ENCODE peak calls at places on chromosome 2, in four cellular contexts. Q is HCT116, T is spleen, B is GM12891. D is an unnamed sample.

GRCh38 chr2:236859896-236860295 is 225.8 kb upstream of the COPS8 start:
- DNase-seq in B (no peak), Q (no peak), T (no peak), D (no peak)

GRCh38 chr2:222480497-222480896 is 56.2 kb downstream of the SGPP2 start:
- DNase-seq in Q (no peak), T (no peak), B (no peak), D (no peak)

GRCh38 chr2:97992836-97993825 is 2.6 kb downstream of the TMEM131 start:
- DNase-seq in Q (no peak), B (no peak), T (no peak), D (no peak)

GRCh38 chr2:46434851-46435273 is 44.5 kb upstream of the TMEM247 start:
- DNase-seq in T (no peak), Q (no peak), B (no peak), D (no peak)

GRCh38 chr2:15432642-15433261 is 128.4 kb downstream of the NBAS start:
- DNase-seq in Q (no peak), T (no peak), B (no peak), D (no peak)

GRCh38 chr2:17791121-17791902 is 24.9 kb upstream of the MSGN1 start:
- DNase-seq in T (no peak), Q (no peak), B (no peak), D (no peak)

GRCh38 chr2:199471443-199472057 is 13.8 kb upstream of the SATB2 start:
- DNase-seq in T (peak), B (no peak), Q (no peak), D (peak)

GRCh38 chr2:27075219-27075871 is 3.1 kb upstream of the EMILIN1 start:
- DNase-seq in Q (no peak), B (no peak), T (peak), D (peak)

GRCh38 chr2:177303939-177304338 is 39.4 kb upstream of the NFE2L2 start:
- DNase-seq in Q (no peak), B (no peak), T (no peak), D (no peak)

GRCh38 chr2:234420406-234420805 is 76.5 kb downstream of the ARL4C start:
- DNase-seq in T (no peak), Q (no peak), B (no peak), D (no peak)

GRCh38 chr2:223008936-223009335 is 43.1 kb upstream of the KCNE4 start:
- DNase-seq in B (no peak), T (no peak), Q (no peak), D (no peak)

GRCh38 chr2:107584577-107584976 is 242.1 kb upstream of the RGPD4 start:
- DNase-seq in T (no peak), B (no peak), Q (no peak), D (no peak)

GRCh38 chr2:233164967-233165366 is 86.5 kb upstream of the ATG16L1 start:
- DNase-seq in T (no peak), B (no peak), Q (no peak), D (no peak)

GRCh38 chr2:240795916-240796510 is 24.0 kb downstream of the KIF1A start:
- DNase-seq in Q (no peak), B (no peak), T (peak), D (no peak)

GRCh38 chr2:172079838-172080640 is 5.3 kb upstream of the DLX1 start:
- DNase-seq in T (peak), Q (no peak), B (no peak), D (no peak)

GRCh38 chr2:145064476-145064875 is 544.6 kb upstream of the ZEB2 start:
- DNase-seq in T (no peak), B (no peak), Q (no peak), D (no peak)

GRCh38 chr2:54545700-54546450 is 89.7 kb downstream of the SPTBN1 start:
- DNase-seq in B (no peak), T (no peak), Q (no peak), D (no peak)

GRCh38 chr2:239466046-239466754 is 65.4 kb upstream of the HDAC4 start:
- DNase-seq in T (peak), B (no peak), Q (no peak), D (no peak)

GRCh38 chr2:66862871-66863650 is 428.1 kb downstream of the MEIS1 start:
- DNase-seq in Q (no peak), B (no peak), T (no peak), D (no peak)

GRCh38 chr2:55952415-55952814 is 28.8 kb upstream of the EFEMP1 start:
- DNase-seq in T (no peak), B (no peak), Q (no peak), D (no peak)

GRCh38 chr2:219308142-219309093 is 783 bp downstream of the PTPRN start:
- DNase-seq in Q (peak), T (peak), B (peak), D (no peak)

GRCh38 chr2:135904590-135904989 is 28.3 kb upstream of the MCM6 start:
- DNase-seq in Q (no peak), T (no peak), B (no peak), D (no peak)

GRCh38 chr2:132466428-132467028 is 49.9 kb downstream of the GPR39 start:
- DNase-seq in Q (no peak), B (no peak), T (no peak), D (no peak)

GRCh38 chr2:43880471-43880870 is 41.7 kb downstream of the ABCG8 start:
- DNase-seq in B (no peak), T (no peak), Q (no peak), D (no peak)

GRCh38 chr2:219433666-219434467 is 776 bp upstream of the SPEG start:
- DNase-seq in Q (peak), T (peak), B (no peak), D (no peak)

GRCh38 chr2:129803067-129803466 is 176.4 kb upstream of the RAB6C start:
- DNase-seq in Q (no peak), T (no peak), B (no peak), D (no peak)

GRCh38 chr2:238515411-238515810 is 88.7 kb downstream of the ASB1 start:
- DNase-seq in T (no peak), Q (no peak), B (no peak), D (no peak)

DNA sequence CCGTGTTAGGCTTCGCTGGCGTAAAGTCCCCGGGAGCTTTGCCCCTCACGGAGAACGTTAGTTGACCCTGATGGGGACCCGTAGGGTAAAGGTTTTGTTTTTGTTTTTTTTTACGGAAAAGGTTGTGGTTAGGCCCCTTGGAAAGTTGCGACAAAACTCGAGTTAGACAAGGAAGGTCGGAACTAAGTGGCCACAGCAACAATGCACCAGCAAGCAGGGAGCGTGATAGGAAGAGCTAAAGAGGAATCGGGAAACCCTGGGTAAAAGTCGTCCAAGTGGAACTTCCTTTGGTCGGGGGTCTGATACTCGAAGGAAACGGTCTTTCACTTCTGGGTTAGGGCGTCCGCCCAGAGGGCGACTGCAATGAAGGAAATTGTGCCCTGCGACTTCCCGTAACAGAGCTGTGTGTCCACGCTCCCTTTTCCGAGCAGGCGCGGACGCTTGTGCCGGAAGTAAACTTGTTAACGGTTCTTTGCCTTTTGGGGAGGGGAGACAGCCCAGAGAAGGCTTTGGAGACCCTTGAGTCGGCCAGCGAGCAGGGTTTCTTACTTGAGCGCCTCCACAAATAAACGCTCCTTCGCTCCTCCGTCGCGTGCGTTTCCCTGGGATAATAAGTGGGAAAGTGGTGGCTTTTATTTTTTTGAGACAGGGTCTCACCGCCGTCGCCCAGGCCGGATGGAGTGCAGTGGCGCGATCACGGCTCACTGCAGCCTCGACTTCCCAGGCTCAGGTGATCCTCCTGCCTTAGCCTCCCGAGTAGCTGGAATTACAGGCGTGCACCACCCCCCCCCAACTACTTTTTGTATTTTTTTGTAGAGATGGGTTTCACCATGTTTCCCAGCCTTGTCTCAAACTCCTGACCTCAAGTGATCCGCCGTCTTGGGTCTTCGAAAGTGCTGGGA is 641 bp upstream of the CLASP1 start:
- DNase-seq in B (peak), Q (peak), T (peak), D (peak)
- TF ChIP-seq POLR2A in B (peak), Q (peak), T (no peak), D (no peak)

GRCh38 chr2:204545861-204546773 is 842 bp downstream of the PARD3B start:
- DNase-seq in Q (no peak), T (peak), B (peak), D (no peak)

GRCh38 chr2:204542967-204543608 is 2.2 kb upstream of the PARD3B start:
- DNase-seq in T (no peak), B (no peak), Q (no peak), D (no peak)

GRCh38 chr2:204550738-204551137 is 5.5 kb downstream of the PARD3B start:
- DNase-seq in T (no peak), Q (no peak), B (no peak), D (no peak)

GRCh38 chr2:204541637-204542036 is 3.6 kb upstream of the PARD3B start:
- DNase-seq in B (no peak), Q (no peak), T (no peak), D (no peak)

GRCh38 chr2:204544961-204545860 is at the start of gene PARD3B:
- DNase-seq in B (peak), Q (peak), T (peak), D (peak)
- TF ChIP-seq POLR2A in B (no peak), Q (no peak), T (no peak), D (peak)

DNA sequence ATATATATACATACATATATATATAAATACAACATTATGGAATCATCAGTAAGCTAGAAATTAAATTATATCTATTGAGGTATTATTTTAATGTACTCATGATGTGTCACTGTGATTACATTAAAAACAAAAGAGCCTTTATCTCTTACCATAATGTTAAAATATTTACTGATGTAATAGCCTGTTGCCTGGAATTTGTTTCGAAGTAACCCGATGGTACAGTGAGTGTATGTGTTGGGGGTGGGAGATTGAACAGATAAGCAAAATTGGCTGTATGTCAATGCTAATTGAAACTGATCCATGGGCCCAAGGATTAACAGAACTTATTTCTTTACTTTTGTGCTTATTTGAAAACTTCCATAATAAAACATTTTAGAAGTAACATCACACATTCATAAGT is 1473.2 kb downstream of the LRP1B start:
- DNase-seq in T (no peak), Q (no peak), B (no peak), D (no peak)
- TF ChIP-seq POLR2A in T (no peak), Q (no peak), B (no peak), D (no peak)

DNA sequence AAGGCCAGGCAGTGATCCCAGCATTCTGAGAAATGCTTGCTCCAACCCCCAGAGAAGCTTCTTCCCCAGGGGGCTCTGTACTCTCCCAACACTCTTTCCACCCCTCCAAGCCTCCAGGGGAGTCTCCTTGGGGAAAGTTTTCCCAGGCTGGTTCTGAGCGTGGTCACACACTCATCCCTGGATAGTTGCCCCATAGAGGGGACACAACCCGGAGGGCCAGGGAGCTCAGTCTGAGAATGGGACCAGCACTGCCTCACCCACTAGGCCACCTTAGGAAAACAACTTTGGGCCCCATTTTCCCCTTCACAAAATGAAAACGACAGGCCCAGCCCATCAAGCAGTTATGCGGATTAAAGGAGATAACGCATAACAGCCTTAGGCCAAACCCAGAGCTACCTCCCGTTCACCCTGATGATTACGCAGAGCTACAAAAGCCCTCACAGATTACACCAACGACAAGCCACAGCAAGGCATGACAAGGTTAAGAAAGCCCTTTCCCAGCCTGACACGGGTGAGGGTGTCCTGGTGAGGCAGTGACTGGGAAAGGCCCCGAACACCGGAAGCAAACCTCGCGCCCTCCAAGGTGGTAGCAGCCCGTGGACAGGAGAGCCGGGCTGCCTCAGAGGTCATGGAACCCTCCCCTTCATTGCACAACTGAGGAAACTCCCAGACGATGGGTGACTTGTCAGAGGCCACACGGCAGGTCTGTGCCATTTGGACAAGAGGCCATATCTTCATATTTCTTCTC is 16.9 kb upstream of the ASPRV1 start:
- DNase-seq in Q (no peak), T (peak), B (no peak), D (no peak)
- TF ChIP-seq POLR2A in Q (no peak), T (no peak), B (no peak), D (no peak)

DNA sequence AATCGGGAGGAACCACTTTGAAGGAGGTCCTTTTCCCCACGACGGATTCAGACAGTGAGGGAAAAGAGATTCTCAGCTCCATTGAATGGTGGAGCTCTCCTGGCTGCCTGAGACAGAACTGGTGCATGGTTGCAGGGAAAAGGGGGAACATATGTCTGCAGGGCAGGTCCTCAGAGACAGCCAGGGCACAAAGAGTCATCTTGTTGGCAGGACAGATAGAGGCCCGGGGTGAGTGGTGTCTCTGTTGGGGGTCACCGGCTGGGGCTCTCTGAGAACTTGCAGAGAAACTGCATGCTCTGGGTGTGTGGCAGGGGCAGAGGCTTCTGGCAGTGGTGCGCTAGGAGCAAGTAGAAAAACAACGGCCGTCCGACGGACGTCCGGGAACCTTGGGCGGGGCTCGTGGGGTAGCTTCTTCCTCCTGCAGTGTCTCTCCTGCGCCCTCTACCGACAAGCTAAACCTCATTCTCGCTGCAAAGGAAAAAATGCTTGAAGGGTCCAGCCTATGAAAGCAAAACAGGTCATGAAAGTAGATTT is 94.3 kb downstream of the CDCA7 start:
- DNase-seq in B (peak), Q (peak), T (peak), D (peak)
- TF ChIP-seq POLR2A in B (no peak), Q (peak), T (no peak), D (no peak)

DNA sequence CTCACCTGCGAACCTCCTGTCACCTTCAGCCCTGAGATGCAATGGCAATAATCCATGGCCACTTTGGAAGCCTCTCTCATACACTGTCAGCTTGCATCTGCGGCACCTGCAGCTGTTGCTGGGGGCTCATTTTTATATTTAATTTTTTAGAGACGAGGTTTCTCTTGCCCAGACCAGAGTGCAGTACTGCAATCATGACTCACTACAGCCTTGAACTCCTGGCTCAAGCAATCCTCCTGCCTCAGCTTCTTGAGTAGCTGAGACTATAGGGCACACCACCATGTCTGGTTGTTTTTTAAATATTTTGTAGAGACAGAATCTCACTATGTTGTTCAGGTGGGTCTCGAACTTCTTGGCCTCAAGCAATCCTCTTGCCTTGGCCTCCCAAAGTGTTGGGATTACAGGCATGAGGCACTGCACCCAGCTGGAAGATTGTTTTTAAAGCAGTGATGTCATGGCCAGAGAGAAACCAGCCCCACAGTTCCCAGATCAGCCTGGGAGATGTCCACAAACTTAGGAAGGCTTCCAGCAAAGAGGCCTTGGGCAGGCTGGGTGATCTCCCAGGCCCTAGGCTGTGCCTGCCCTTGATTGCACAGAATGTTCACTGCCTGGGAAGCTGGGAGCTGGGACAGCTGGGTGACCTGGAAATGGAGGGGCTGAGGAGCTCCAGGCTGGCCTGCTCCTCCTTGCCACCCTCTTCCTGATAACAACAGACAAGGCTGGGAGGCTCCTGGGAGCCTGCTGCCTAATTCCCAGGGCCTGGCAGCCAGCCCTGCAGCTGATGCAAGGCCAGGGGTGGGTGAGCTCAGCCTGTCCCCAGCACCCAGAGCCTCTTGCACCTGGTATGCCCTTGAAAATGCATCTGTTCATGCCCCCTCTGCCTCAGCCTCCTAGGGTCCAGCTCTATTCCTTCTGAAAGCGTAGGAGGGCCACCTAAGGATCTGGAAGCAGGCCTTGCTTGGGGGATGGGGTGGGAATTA is 27.1 kb downstream of the SH2D6 start:
- DNase-seq in T (no peak), Q (no peak), B (no peak), D (no peak)
- TF ChIP-seq POLR2A in T (no peak), Q (no peak), B (no peak), D (no peak)

GRCh38 chr2:127217470-127218325 is 2.4 kb downstream of the CYP27C1 start:
- DNase-seq in Q (peak), T (no peak), B (no peak), D (no peak)
- TF ChIP-seq POLR2A in Q (no peak), T (no peak), B (no peak), D (no peak)

GRCh38 chr2:228840743-228841114 is 430.4 kb downstream of the PID1 start:
- DNase-seq in T (no peak), B (no peak), Q (no peak), D (no peak)
- TF ChIP-seq POLR2A in T (no peak), B (no peak), Q (no peak), D (no peak)

DNA sequence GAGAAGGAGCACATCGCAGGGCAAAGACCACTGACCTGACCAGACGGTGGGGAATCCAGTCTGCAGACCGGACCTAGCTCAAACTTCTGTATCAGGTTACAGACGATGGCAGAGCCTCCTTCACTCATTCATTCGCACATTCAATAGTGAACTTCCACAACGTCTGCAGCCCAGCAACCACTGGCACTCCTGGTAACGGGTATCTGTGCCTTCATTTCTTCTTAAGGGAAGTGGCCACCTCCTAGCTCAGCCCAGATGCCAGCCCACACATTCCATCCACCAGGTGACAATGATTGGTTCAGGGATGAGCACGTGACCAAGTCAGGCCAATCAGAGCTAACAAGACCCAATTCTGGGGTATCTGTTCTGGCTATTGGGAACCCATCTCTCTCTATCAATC is 15.9 kb upstream of the ARMC9 start:
- DNase-seq in B (no peak), Q (no peak), T (no peak), D (no peak)
- TF ChIP-seq POLR2A in B (no peak), Q (no peak), T (no peak), D (no peak)

D was measured in heart left ventricle.